ENCODE peak calls at places on chromosomes 12 and 14, in four cellular contexts. F, S, B and W are unnamed samples.
A peak's percentile ranks its signal among the peaks of the same experiment; 100 is the strongest.

GRCh38 chr12:53221203-53222076 is 10.6 kb downstream of the RARG start:
- DNase-seq in F (peak; percentile 75), S (peak; percentile 90), B (no peak), W (peak; percentile 77)

GRCh38 chr14:101888182-101888581 is 76.2 kb upstream of the DYNC1H1 start:
- DNase-seq in F (no peak), S (no peak), B (no peak), W (no peak)

GRCh38 chr14:21326972-21327371 is 47.1 kb downstream of the RPGRIP1 start:
- DNase-seq in F (no peak), S (no peak), B (no peak), W (no peak)

GRCh38 chr12:103498990-103499389 is 3.2 kb upstream of the C12orf42 start:
- DNase-seq in F (no peak), S (no peak), B (no peak), W (no peak)

GRCh38 chr14:105097797-105098127 is 32.5 kb upstream of the GPR132 start:
- DNase-seq in F (no peak), S (no peak), B (no peak), W (no peak)

GRCh38 chr14:24395609-24396580 is 2.9 kb upstream of the NYNRIN start:
- DNase-seq in F (no peak), S (no peak), B (no peak), W (no peak)

GRCh38 chr14:28515571-28515970 is 251.0 kb upstream of the FOXG1 start:
- DNase-seq in F (no peak), S (no peak), B (no peak), W (no peak)

GRCh38 chr12:26659930-26660329 is 173.1 kb downstream of the ITPR2 start:
- DNase-seq in F (no peak), S (no peak), B (no peak), W (no peak)

GRCh38 chr14:81236138-81236537 is 15.4 kb upstream of the GTF2A1 start:
- DNase-seq in F (no peak), S (no peak), B (no peak), W (no peak)

GRCh38 chr12:82818276-82819035 is 131.8 kb downstream of the TMTC2 start:
- DNase-seq in F (no peak), S (no peak), B (no peak), W (no peak)

GRCh38 chr12:52812073-52812400 is 1.9 kb downstream of the KRT4 start:
- DNase-seq in F (no peak), S (no peak), B (no peak), W (no peak)

GRCh38 chr14:47715330-47715729 is 39.9 kb upstream of the MDGA2 start:
- DNase-seq in F (no peak), S (no peak), B (no peak), W (no peak)

GRCh38 chr14:55586411-55586810 is 6.4 kb downstream of the KTN1 start:
- DNase-seq in F (no peak), S (no peak), B (no peak), W (no peak)

GRCh38 chr12:107393043-107393725 is 292.4 kb upstream of the PWP1 start:
- DNase-seq in F (no peak), S (no peak), B (no peak), W (no peak)

GRCh38 chr12:118065380-118065779 is 4.4 kb upstream of the WSB2 start:
- DNase-seq in F (no peak), S (no peak), B (no peak), W (no peak)

GRCh38 chr12:4535871-4536270 is 2.8 kb upstream of the RAD51AP1 start:
- DNase-seq in F (no peak), S (no peak), B (no peak), W (no peak)

GRCh38 chr12:88360349-88360748 is 218.2 kb downstream of the TMTC3 start:
- DNase-seq in F (no peak), S (no peak), B (no peak), W (no peak)

GRCh38 chr14:103628221-103628683 is 759 bp upstream of the KLC1 start:
- DNase-seq in F (peak; percentile 75), S (peak; percentile 78), B (no peak), W (no peak)

GRCh38 chr14:104370256-104370870 is 209.2 kb upstream of the C14orf180 start:
- DNase-seq in F (peak; percentile 14), S (peak; percentile 63), B (no peak), W (peak; percentile 15)

GRCh38 chr12:58832-59231 is 7.7 kb upstream of the IQSEC3 start:
- DNase-seq in F (no peak), S (no peak), B (no peak), W (no peak)

GRCh38 chr14:21040370-21040925 is 1.7 kb upstream of the RNASE7 start:
- DNase-seq in F (no peak), S (no peak), B (no peak), W (no peak)

GRCh38 chr12:88399811-88400210 is 180.5 kb downstream of the KITLG start:
- DNase-seq in F (no peak), S (no peak), B (no peak), W (no peak)

GRCh38 chr14:54722791-54723432 is 156.0 kb downstream of the SAMD4A start:
- DNase-seq in F (peak; percentile 69), S (no peak), B (no peak), W (peak; percentile 28)

GRCh38 chr14:68675233-68675577 is 117.7 kb downstream of the ZFP36L1 start:
- DNase-seq in F (no peak), S (no peak), B (no peak), W (peak; percentile 6)

GRCh38 chr14:60509438-60510253 is 700 bp downstream of the SIX6 start:
- DNase-seq in F (no peak), S (peak; percentile 79), B (no peak), W (no peak)

GRCh38 chr12:9509464-9510166 is 98.1 kb downstream of the KLRB1 start:
- DNase-seq in F (no peak), S (no peak), B (no peak), W (no peak)

GRCh38 chr12:53701518-53702264 is 25.6 kb downstream of the CALCOCO1 start:
- DNase-seq in F (peak; percentile 82), S (peak; percentile 91), B (peak; percentile 20), W (peak; percentile 43)

GRCh38 chr12:119695034-119695433 is 27.1 kb downstream of the PRKAB1 start:
- DNase-seq in F (peak; percentile 33), S (peak; percentile 47), B (no peak), W (peak; percentile 23)

GRCh38 chr12:71197460-71197859 is 39.7 kb upstream of the TSPAN8 start:
- DNase-seq in F (no peak), S (no peak), B (no peak), W (no peak)

GRCh38 chr14:95901014-95901413 is 24.4 kb downstream of the TUNAR start:
- DNase-seq in F (no peak), S (no peak), B (no peak), W (no peak)

GRCh38 chr12:123931686-123932321 is 40.8 kb downstream of the CCDC92 start:
- DNase-seq in F (no peak), S (no peak), B (no peak), W (no peak)

GRCh38 chr14:91292476-91292875 is 48.0 kb upstream of the GPR68 start:
- DNase-seq in F (no peak), S (no peak), B (no peak), W (no peak)

GRCh38 chr14:71319646-71320045 is 412.4 kb downstream of the PCNX1 start:
- DNase-seq in F (peak; percentile 28), S (no peak), B (no peak), W (no peak)

GRCh38 chr12:22069851-22070250 is 23.8 kb downstream of the CMAS start:
- DNase-seq in F (no peak), S (no peak), B (no peak), W (no peak)

GRCh38 chr14:51824191-51824590 is 36.2 kb upstream of the GNG2 start:
- DNase-seq in F (no peak), S (no peak), B (no peak), W (no peak)

GRCh38 chr14:99938376-99938775 is 126.8 kb upstream of the EVL start:
- DNase-seq in F (no peak), S (no peak), B (no peak), W (no peak)
- TF ChIP-seq EP300 in F (no peak), S (no peak), B (no peak), W (no peak)

GRCh38 chr14:97697772-97698171 is 900.6 kb downstream of the VRK1 start:
- DNase-seq in F (no peak), S (no peak), B (no peak), W (no peak)
- TF ChIP-seq ATF2 in F (no peak), S (no peak), B (no peak), W (no peak)

GRCh38 chr12:49980501-49981158 is 7.9 kb downstream of the AQP6 start:
- DNase-seq in F (peak; percentile 40), S (no peak), B (no peak), W (peak; percentile 51)

GRCh38 chr12:49979791-49980190 is 7.0 kb downstream of the AQP6 start:
- DNase-seq in F (no peak), S (no peak), B (no peak), W (no peak)

GRCh38 chr12:49982246-49983229 is 9.8 kb downstream of the AQP6 start:
- DNase-seq in F (peak; percentile 45), S (no peak), B (no peak), W (no peak)

GRCh38 chr12:49976547-49976946 is 3.8 kb downstream of the AQP6 start:
- DNase-seq in F (no peak), S (no peak), B (no peak), W (no peak)

GRCh38 chr12:49979061-49979586 is 6.4 kb downstream of the AQP6 start:
- DNase-seq in F (no peak), S (no peak), B (no peak), W (no peak)
- TF ChIP-seq BRCA1 in F (no peak), S (no peak), B (no peak), W (no peak)

GRCh38 chr12:95096852-95097251 is 23.4 kb upstream of the NR2C1 start:
- DNase-seq in F (no peak), S (no peak), B (no peak), W (no peak)
- TF ChIP-seq EP300 in F (no peak), S (no peak), B (no peak), W (no peak)

GRCh38 chr14:35669782-35670181 is 135.8 kb downstream of the INSM2 start:
- DNase-seq in F (no peak), S (no peak), B (no peak), W (no peak)
- TF ChIP-seq ATF2 in F (no peak), S (no peak), B (peak; percentile 33), W (no peak)

GRCh38 chr12:67578976-67579661 is 69.4 kb upstream of the DYRK2 start:
- DNase-seq in F (no peak), S (no peak), B (no peak), W (no peak)
- TF ChIP-seq BRCA1 in F (no peak), S (no peak), B (no peak), W (no peak)

GRCh38 chr12:116278259-116278595 is 734 bp upstream of the MED13L start:
- DNase-seq in F (peak; percentile 47), S (no peak), B (no peak), W (no peak)

GRCh38 chr12:116274552-116275375 is 2.7 kb downstream of the MED13L start:
- DNase-seq in F (no peak), S (no peak), B (no peak), W (no peak)

GRCh38 chr12:116278667-116279066 is 1.2 kb upstream of the MED13L start:
- DNase-seq in F (peak; percentile 33), S (no peak), B (no peak), W (no peak)

GRCh38 chr12:116276433-116277216 is 868 bp downstream of the MED13L start:
- DNase-seq in F (peak; percentile 71), S (peak; percentile 66), B (no peak), W (peak; percentile 71)

GRCh38 chr12:116277393-116278258 is at the start of gene MED13L:
- DNase-seq in F (peak; percentile 92), S (peak; percentile 87), B (no peak), W (peak; percentile 64)
- TF ChIP-seq EP300 in F (no peak), S (no peak), B (no peak), W (no peak)